ENCODE peak calls at places on chromosomes 1 and 21, in seven cellular contexts. One of them, this sample, is unnamed.
A peak's percentile ranks its signal among the peaks of the same experiment; 100 is the strongest.

GRCh38 chr1:161379071-161379470 is 11.4 kb upstream of the CFAP126 start:
- DNase-seq in EL: peak; percentile 48
- DNase-seq in stimulated activated CD4-positive, alpha-beta T cell treated with anti-CD3 and anti-CD28 coated beads, Interleukin-4, amount 100 ng/mL, for 4 hours: no peak
- DNase-seq in cardiac septum: no peak
- DNase-seq in MM.1S: peak; percentile 80
- DNase-seq in uterus: no peak
- DNase-seq in astrocyte of the spinal cord: no peak
- DNase-seq in this sample: no peak

GRCh38 chr1:3924871-3925655 is 25.0 kb upstream of the C1orf174 start:
- DNase-seq in astrocyte of the spinal cord: no peak
- DNase-seq in cardiac septum: no peak
- DNase-seq in MM.1S: no peak
- DNase-seq in uterus: no peak
- DNase-seq in stimulated activated CD4-positive, alpha-beta T cell treated with anti-CD3 and anti-CD28 coated beads, Interleukin-4, amount 100 ng/mL, for 4 hours: no peak
- DNase-seq in EL: no peak
- DNase-seq in this sample: no peak

GRCh38 chr21:42650441-42651421 is 2.7 kb upstream of the PDE9A start:
- DNase-seq in cardiac septum: no peak
- DNase-seq in MM.1S: no peak
- DNase-seq in astrocyte of the spinal cord: no peak
- DNase-seq in EL: no peak
- DNase-seq in stimulated activated CD4-positive, alpha-beta T cell treated with anti-CD3 and anti-CD28 coated beads, Interleukin-4, amount 100 ng/mL, for 4 hours: no peak
- DNase-seq in uterus: no peak
- DNase-seq in this sample: no peak

GRCh38 chr1:22327411-22327810 is 124.2 kb upstream of the ZBTB40 start:
- DNase-seq in uterus: no peak
- DNase-seq in EL: no peak
- DNase-seq in astrocyte of the spinal cord: no peak
- DNase-seq in MM.1S: no peak
- DNase-seq in stimulated activated CD4-positive, alpha-beta T cell treated with anti-CD3 and anti-CD28 coated beads, Interleukin-4, amount 100 ng/mL, for 4 hours: no peak
- DNase-seq in cardiac septum: no peak
- DNase-seq in this sample: no peak

GRCh38 chr1:151542710-151543129 is 2.6 kb downstream of the TUFT1 start:
- DNase-seq in EL: peak; percentile 97
- DNase-seq in cardiac septum: no peak
- DNase-seq in astrocyte of the spinal cord: peak; percentile 69
- DNase-seq in MM.1S: peak; percentile 5
- DNase-seq in uterus: peak; percentile 46
- DNase-seq in stimulated activated CD4-positive, alpha-beta T cell treated with anti-CD3 and anti-CD28 coated beads, Interleukin-4, amount 100 ng/mL, for 4 hours: no peak
- DNase-seq in this sample: no peak

GRCh38 chr1:184597652-184598357 is 156.9 kb downstream of the EDEM3 start:
- DNase-seq in cardiac septum: no peak
- DNase-seq in EL: no peak
- DNase-seq in stimulated activated CD4-positive, alpha-beta T cell treated with anti-CD3 and anti-CD28 coated beads, Interleukin-4, amount 100 ng/mL, for 4 hours: no peak
- DNase-seq in uterus: no peak
- DNase-seq in MM.1S: no peak
- DNase-seq in astrocyte of the spinal cord: no peak
- DNase-seq in this sample: no peak

GRCh38 chr1:203126151-203126865 is 1.2 kb upstream of the ADORA1 start:
- DNase-seq in uterus: no peak
- DNase-seq in EL: peak; percentile 49
- DNase-seq in astrocyte of the spinal cord: no peak
- DNase-seq in cardiac septum: peak; percentile 57
- DNase-seq in MM.1S: no peak
- DNase-seq in stimulated activated CD4-positive, alpha-beta T cell treated with anti-CD3 and anti-CD28 coated beads, Interleukin-4, amount 100 ng/mL, for 4 hours: no peak
- DNase-seq in this sample: no peak

GRCh38 chr1:96598416-96599168 is 123.0 kb upstream of the PTBP2 start:
- DNase-seq in uterus: no peak
- DNase-seq in stimulated activated CD4-positive, alpha-beta T cell treated with anti-CD3 and anti-CD28 coated beads, Interleukin-4, amount 100 ng/mL, for 4 hours: no peak
- DNase-seq in astrocyte of the spinal cord: peak; percentile 80
- DNase-seq in cardiac septum: no peak
- DNase-seq in MM.1S: no peak
- DNase-seq in EL: no peak
- DNase-seq in this sample: no peak

GRCh38 chr1:163201906-163202305 is 810 bp downstream of the RGS5 start:
- DNase-seq in cardiac septum: no peak
- DNase-seq in uterus: no peak
- DNase-seq in astrocyte of the spinal cord: no peak
- DNase-seq in stimulated activated CD4-positive, alpha-beta T cell treated with anti-CD3 and anti-CD28 coated beads, Interleukin-4, amount 100 ng/mL, for 4 hours: no peak
- DNase-seq in MM.1S: no peak
- DNase-seq in EL: no peak
- DNase-seq in this sample: no peak

GRCh38 chr1:206908038-206908437 is 10.8 kb downstream of the IL24 start:
- DNase-seq in MM.1S: no peak
- DNase-seq in uterus: no peak
- DNase-seq in astrocyte of the spinal cord: no peak
- DNase-seq in stimulated activated CD4-positive, alpha-beta T cell treated with anti-CD3 and anti-CD28 coated beads, Interleukin-4, amount 100 ng/mL, for 4 hours: no peak
- DNase-seq in cardiac septum: peak; percentile 44
- DNase-seq in EL: peak; percentile 16
- DNase-seq in this sample: no peak

GRCh38 chr1:183942933-183943693 is 94.4 kb downstream of the COLGALT2 start:
- DNase-seq in MM.1S: no peak
- DNase-seq in astrocyte of the spinal cord: peak; percentile 99
- DNase-seq in EL: peak; percentile 67
- DNase-seq in stimulated activated CD4-positive, alpha-beta T cell treated with anti-CD3 and anti-CD28 coated beads, Interleukin-4, amount 100 ng/mL, for 4 hours: no peak
- DNase-seq in cardiac septum: no peak
- DNase-seq in uterus: peak; percentile 57
- DNase-seq in this sample: no peak